ENCODE peak calls at places on chromosomes 2 and 18, in five cellular contexts. B, C, G, U and Y are unnamed samples.

GRCh38 chr2:71496156-71496770 is 42.9 kb downstream of the DYSF start:
- DNase-seq in B (no peak), C (no peak), G (no peak), U (no peak), Y (no peak)

GRCh38 chr18:48412339-48412929 is 3.3 kb upstream of the ZBTB7C start:
- DNase-seq in B (peak; percentile 17), C (no peak), G (no peak), U (peak; percentile 28), Y (no peak)

GRCh38 chr2:85945576-85945975 is 56.8 kb upstream of the ST3GAL5 start:
- DNase-seq in B (no peak), C (no peak), G (no peak), U (no peak), Y (no peak)

GRCh38 chr2:241608881-241609280 is 28.1 kb downstream of the THAP4 start:
- DNase-seq in B (no peak), C (no peak), G (no peak), U (no peak), Y (no peak)

GRCh38 chr2:181858600-181858999 is 32.9 kb upstream of the ITPRID2 start:
- DNase-seq in B (no peak), C (no peak), G (no peak), U (no peak), Y (no peak)

GRCh38 chr2:187978341-187978740 is 313.3 kb upstream of the GULP1 start:
- DNase-seq in B (no peak), C (no peak), G (no peak), U (no peak), Y (no peak)

GRCh38 chr2:219510512-219511135 is 3.7 kb upstream of the ASIC4 start:
- DNase-seq in B (no peak), C (no peak), G (no peak), U (no peak), Y (no peak)

GRCh38 chr2:151775057-151775740 is 40.9 kb upstream of the NEB start:
- DNase-seq in B (no peak), C (no peak), G (no peak), U (no peak), Y (no peak)

GRCh38 chr2:53672881-53673522 is 94.6 kb upstream of the CHAC2 start:
- DNase-seq in B (no peak), C (no peak), G (no peak), U (peak; percentile 3), Y (no peak)

GRCh38 chr2:72893594-72894319 is 6.5 kb downstream of the SPR start:
- DNase-seq in B (peak; percentile 25), C (no peak), G (no peak), U (peak; percentile 42), Y (no peak)

GRCh38 chr2:128623776-128624424 is 305.2 kb upstream of the HS6ST1 start:
- DNase-seq in B (peak; percentile 76), C (peak; percentile 18), G (no peak), U (peak; percentile 14), Y (no peak)

GRCh38 chr2:110126086-110126773 is 10.6 kb upstream of the MALL start:
- DNase-seq in B (no peak), C (no peak), G (no peak), U (peak; percentile 90), Y (no peak)

GRCh38 chr2:104939570-104940235 is 85.8 kb downstream of the POU3F3 start:
- DNase-seq in B (no peak), C (no peak), G (no peak), U (no peak), Y (no peak)

GRCh38 chr2:162243305-162243693 is at the start of gene FAP:
- DNase-seq in B (no peak), C (no peak), G (no peak), U (peak; percentile 42), Y (no peak)

GRCh38 chr18:23963443-23964185 is 50.9 kb upstream of the TTC39C start:
- DNase-seq in B (no peak), C (no peak), G (no peak), U (no peak), Y (no peak)

GRCh38 chr2:211157856-211158463 is 601.6 kb downstream of the CPS1 start:
- DNase-seq in B (peak; percentile 72), C (peak; percentile 80), G (peak; percentile 52), U (peak; percentile 59), Y (peak; percentile 85)

GRCh38 chr2:191209346-191209745 is 35.9 kb upstream of the MYO1B start:
- DNase-seq in B (no peak), C (no peak), G (no peak), U (no peak), Y (no peak)

GRCh38 chr18:48228301-48228715 is 180.9 kb downstream of the ZBTB7C start:
- DNase-seq in B (peak; percentile 10), C (peak; percentile 67), G (no peak), U (peak; percentile 84), Y (peak; percentile 59)

GRCh38 chr2:24222946-24223345 is 48.1 kb downstream of the FAM228A start:
- DNase-seq in B (no peak), C (no peak), G (no peak), U (no peak), Y (no peak)

GRCh38 chr18:36451454-36452251 is 154.1 kb downstream of the FHOD3 start:
- DNase-seq in B (no peak), C (no peak), G (no peak), U (no peak), Y (no peak)

GRCh38 chr2:227383687-227384086 is 4.1 kb downstream of the SCYGR1 start:
- DNase-seq in B (no peak), C (no peak), G (no peak), U (no peak), Y (no peak)

GRCh38 chr2:127293758-127294562 is at the start of gene ERCC3:
- DNase-seq in B (peak; percentile 90), C (peak; percentile 91), G (peak; percentile 86), U (peak; percentile 88), Y (peak; percentile 80)

GRCh38 chr2:71008342-71008741 is 13.7 kb upstream of the TEX261 start:
- DNase-seq in B (no peak), C (no peak), G (no peak), U (no peak), Y (no peak)

GRCh38 chr2:19351914-19352697 is 6.3 kb downstream of the OSR1 start:
- DNase-seq in B (no peak), C (no peak), G (no peak), U (no peak), Y (no peak)

GRCh38 chr2:19353721-19354050 is 4.7 kb downstream of the OSR1 start:
- DNase-seq in B (no peak), C (no peak), G (no peak), U (no peak), Y (no peak)

GRCh38 chr2:19354417-19355022 is 3.9 kb downstream of the OSR1 start:
- DNase-seq in B (no peak), C (no peak), G (no peak), U (no peak), Y (no peak)

GRCh38 chr2:19351499-19351898 is 6.9 kb downstream of the OSR1 start:
- DNase-seq in B (no peak), C (no peak), G (no peak), U (no peak), Y (no peak)

DNA sequence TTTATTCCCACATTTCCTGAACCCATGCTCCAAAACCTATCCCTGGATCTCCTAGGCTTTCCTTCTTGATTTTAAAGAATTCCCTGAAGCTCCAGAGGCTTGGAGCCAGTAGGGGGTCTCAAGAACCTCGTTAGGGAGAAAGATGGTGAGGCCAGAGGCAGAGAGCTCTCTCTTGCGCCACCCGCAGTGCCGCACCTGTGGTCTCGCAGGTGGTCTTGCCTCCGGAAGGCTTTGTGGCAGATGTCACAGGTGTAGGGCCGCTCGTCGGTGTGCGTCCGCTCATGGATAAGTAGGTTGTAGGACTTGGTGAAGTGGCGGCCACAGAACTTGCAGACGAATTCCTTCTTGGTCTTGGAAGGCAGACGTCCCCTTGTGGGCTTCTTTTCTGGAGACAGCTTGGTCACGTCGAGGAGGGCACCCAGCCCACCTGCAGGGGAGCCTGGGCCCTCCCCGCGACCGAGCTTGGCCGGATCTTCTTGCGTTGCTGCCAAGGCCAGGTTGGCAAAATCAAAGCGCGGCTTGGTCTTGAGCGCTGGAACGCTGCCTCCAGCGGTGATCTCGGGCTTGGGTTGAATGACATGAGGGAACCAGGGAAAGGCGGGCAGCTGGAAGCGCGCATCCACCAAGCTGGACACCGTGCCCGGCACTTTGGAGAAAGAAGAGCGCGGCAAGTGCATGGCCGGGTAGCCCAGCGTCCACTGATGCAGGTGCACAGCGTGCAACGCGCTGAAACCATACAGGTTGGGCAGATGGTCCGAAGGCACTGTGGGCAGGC is 5.3 kb downstream of the OSR1 start:
- DNase-seq in B (no peak), C (no peak), G (no peak), U (no peak), Y (no peak)
- H3K27me3 ChIP-seq in B (no peaks in the 10 kb centered on the region), C (peaks cover 83% of the 10 kb centered on the region), G (peaks cover 60% of the 10 kb centered on the region), U (no peaks in the 10 kb centered on the region), Y (no peaks in the 10 kb centered on the region)

GRCh38 chr2:950627-950992 is at the start of gene SNTG2:
- DNase-seq in B (peak; percentile 84), C (no peak), G (no peak), U (peak; percentile 50), Y (peak; percentile 11)

GRCh38 chr2:951224-952006 is 766 bp downstream of the SNTG2 start:
- DNase-seq in B (peak; percentile 24), C (no peak), G (no peak), U (no peak), Y (no peak)

GRCh38 chr2:949384-949893 is 1.2 kb upstream of the SNTG2 start:
- DNase-seq in B (no peak), C (no peak), G (no peak), U (no peak), Y (no peak)

GRCh38 chr2:953408-953807 is 2.8 kb downstream of the SNTG2 start:
- DNase-seq in B (no peak), C (no peak), G (no peak), U (no peak), Y (no peak)

GRCh38 chr2:949894-950626 is 589 bp upstream of the SNTG2 start:
- DNase-seq in B (peak; percentile 43), C (no peak), G (no peak), U (no peak), Y (no peak)
- H3K27me3 ChIP-seq in B (no peaks in the 10 kb centered on the region), C (peaks cover 49% of the 10 kb centered on the region), G (peaks cover 51% of the 10 kb centered on the region), U (peaks cover 36% of the 10 kb centered on the region), Y (peaks cover 61% of the 10 kb centered on the region)

GRCh38 chr18:55079067-55079466 is 119.8 kb upstream of the CCDC68 start:
- DNase-seq in B (no peak), C (no peak), G (no peak), U (no peak), Y (no peak)
- H3K27me3 ChIP-seq in B (no peaks in the 10 kb centered on the region), C (no peaks in the 10 kb centered on the region), G (no peaks in the 10 kb centered on the region), U (no peaks in the 10 kb centered on the region), Y (no peaks in the 10 kb centered on the region)

GRCh38 chr18:58493516-58494253 is 135.2 kb downstream of the ALPK2 start:
- DNase-seq in B (peak; percentile 63), C (peak; percentile 60), G (peak; percentile 72), U (peak; percentile 64), Y (peak; percentile 59)

GRCh38 chr18:58491113-58491696 is 137.7 kb downstream of the ALPK2 start:
- DNase-seq in B (no peak), C (no peak), G (no peak), U (no peak), Y (no peak)

GRCh38 chr18:58495202-58495601 is 133.7 kb downstream of the ALPK2 start:
- DNase-seq in B (no peak), C (no peak), G (no peak), U (peak; percentile 79), Y (no peak)

GRCh38 chr18:58491773-58492752 is 136.8 kb downstream of the ALPK2 start:
- DNase-seq in B (no peak), C (no peak), G (no peak), U (no peak), Y (no peak)

DNA sequence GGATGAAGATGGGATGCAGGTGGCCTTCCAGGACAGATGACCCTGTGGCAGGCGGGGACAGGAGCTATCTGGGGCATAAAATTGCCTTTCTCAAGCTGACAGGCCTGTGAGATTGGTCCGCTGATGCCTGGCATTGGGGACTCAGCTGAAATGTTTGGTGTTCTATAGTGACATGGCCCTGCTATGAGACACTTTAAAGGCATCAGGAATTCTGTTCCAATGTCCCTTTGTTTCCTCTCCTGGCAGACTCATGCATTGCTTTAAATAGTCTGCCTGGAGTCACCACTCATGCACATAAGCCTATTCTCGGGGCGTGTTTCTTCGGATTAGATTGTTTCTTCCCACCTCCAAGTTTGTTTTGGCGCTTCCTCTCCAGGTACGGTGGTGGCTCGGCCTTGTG is 135.8 kb downstream of the ALPK2 start:
- DNase-seq in B (no peak), C (no peak), G (no peak), U (no peak), Y (no peak)
- H3K27me3 ChIP-seq in B (peaks cover 5% of the 10 kb centered on the region), C (peaks cover 3% of the 10 kb centered on the region), G (no peaks in the 10 kb centered on the region), U (no peaks in the 10 kb centered on the region), Y (no peaks in the 10 kb centered on the region)